ENCODE peak calls at places on chromosome 5, in five cellular contexts. G, B, M, V and R are unnamed samples. For H3K36me3, the result is how much of the 10 kb centered on the place peaks cover.

GRCh38 chr5:144467795-144468194 is 297.1 kb downstream of the KCTD16 start:
- DNase-seq in G (no peak), B (no peak), M (no peak), V (no peak), R (no peak)

GRCh38 chr5:159463590-159464321 is 133.5 kb upstream of the IL12B start:
- DNase-seq in G (no peak), B (no peak), M (no peak), V (no peak), R (no peak)

GRCh38 chr5:445591-445990 is 2.6 kb downstream of the EXOC3 start:
- DNase-seq in G (no peak), B (no peak), M (no peak), V (no peak), R (no peak)

GRCh38 chr5:181149355-181149754 is 2.0 kb downstream of the OR2V2 start:
- DNase-seq in G (no peak), B (no peak), M (no peak), V (no peak), R (no peak)

GRCh38 chr5:109242518-109242917 is 167.3 kb downstream of the PJA2 start:
- DNase-seq in G (no peak), B (no peak), M (no peak), V (no peak), R (no peak)

GRCh38 chr5:92017786-92018185 is 634.7 kb upstream of the ARRDC3 start:
- DNase-seq in G (no peak), B (no peak), M (no peak), V (no peak), R (no peak)

GRCh38 chr5:171157233-171157632 is 151.8 kb upstream of the TLX3 start:
- DNase-seq in G (no peak), B (no peak), M (no peak), V (no peak), R (no peak)

GRCh38 chr5:1007681-1008450 is 736 bp upstream of the NKD2 start:
- DNase-seq in G (peak), B (peak), M (peak), V (no peak), R (peak)

GRCh38 chr5:54619732-54620582 is 102.4 kb downstream of the SNX18 start:
- DNase-seq in G (no peak), B (no peak), M (no peak), V (no peak), R (no peak)

GRCh38 chr5:81552844-81553569 is 159.1 kb upstream of the ACOT12 start:
- DNase-seq in G (no peak), B (no peak), M (no peak), V (no peak), R (no peak)

GRCh38 chr5:113057437-113058052 is 80.9 kb downstream of the DCP2 start:
- DNase-seq in G (no peak), B (no peak), M (no peak), V (no peak), R (no peak)

GRCh38 chr5:107469485-107469884 is 201.3 kb downstream of the EFNA5 start:
- DNase-seq in G (no peak), B (no peak), M (no peak), V (no peak), R (no peak)

GRCh38 chr5:89703799-89704198 is 705.8 kb downstream of the CETN3 start:
- DNase-seq in G (no peak), B (no peak), M (no peak), V (no peak), R (no peak)

GRCh38 chr5:109900453-109900852 is 210.7 kb downstream of the MAN2A1 start:
- DNase-seq in G (no peak), B (no peak), M (no peak), V (no peak), R (no peak)

GRCh38 chr5:33725846-33726245 is 165.9 kb downstream of the ADAMTS12 start:
- DNase-seq in G (no peak), B (no peak), M (no peak), V (no peak), R (no peak)

GRCh38 chr5:74865799-74866652 is at the start of gene FAM169A:
- DNase-seq in G (peak), B (peak), M (peak), V (no peak), R (no peak)

GRCh38 chr5:10266839-10267238 is 16.8 kb downstream of the CCT5 start:
- DNase-seq in G (no peak), B (no peak), M (no peak), V (no peak), R (no peak)

GRCh38 chr5:123937230-123937629 is 425.3 kb downstream of the CSNK1G3 start:
- DNase-seq in G (no peak), B (no peak), M (no peak), V (peak), R (no peak)

GRCh38 chr5:79190235-79190529 is 45.7 kb upstream of the JMY start:
- DNase-seq in G (no peak), B (no peak), M (no peak), V (no peak), R (no peak)

GRCh38 chr5:178940569-178941360 is at the start of gene ZNF454:
- DNase-seq in G (peak), B (peak), M (peak), V (no peak), R (peak)

GRCh38 chr5:172524573-172525021 is 70.3 kb upstream of the SH3PXD2B start:
- DNase-seq in G (no peak), B (no peak), M (peak), V (no peak), R (no peak)

GRCh38 chr5:79495311-79495710 is 18.6 kb downstream of the HOMER1 start:
- DNase-seq in G (no peak), B (no peak), M (no peak), V (no peak), R (no peak)

GRCh38 chr5:79547429-79547822 is 33.5 kb upstream of the HOMER1 start:
- DNase-seq in G (no peak), B (no peak), M (no peak), V (no peak), R (no peak)

GRCh38 chr5:171428849-171429542 is 9.5 kb downstream of the FGF18 start:
- DNase-seq in G (no peak), B (no peak), M (no peak), V (no peak), R (no peak)

GRCh38 chr5:95730730-95731570 is at the start of gene RHOBTB3:
- DNase-seq in G (peak), B (peak), M (peak), V (peak), R (peak)

GRCh38 chr5:95734156-95734555 is 3.0 kb downstream of the RHOBTB3 start:
- DNase-seq in G (no peak), B (no peak), M (no peak), V (no peak), R (no peak)

GRCh38 chr5:95731571-95732554 is 727 bp downstream of the RHOBTB3 start:
- DNase-seq in G (peak), B (peak), M (no peak), V (no peak), R (peak)

GRCh38 chr5:95734916-95735315 is 3.8 kb downstream of the RHOBTB3 start:
- DNase-seq in G (peak), B (no peak), M (no peak), V (no peak), R (no peak)

DNA sequence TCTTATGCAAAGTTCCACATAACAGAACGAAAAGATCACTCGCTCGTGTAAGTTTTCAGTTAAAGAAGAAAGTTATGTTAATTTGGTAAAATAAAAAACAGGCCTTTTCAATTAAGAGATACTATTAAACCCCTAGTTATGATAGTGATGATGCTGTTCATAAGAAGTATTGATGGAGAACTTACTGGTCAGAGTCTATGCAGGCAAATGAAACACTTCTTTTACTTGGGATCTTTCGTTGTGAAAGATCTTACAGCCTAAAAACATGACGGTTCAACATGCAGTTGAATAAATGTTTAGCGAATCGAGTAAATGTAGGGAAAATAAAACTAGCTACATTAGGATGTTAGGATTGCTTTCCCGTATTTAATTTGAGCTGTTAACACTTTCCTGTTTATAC is 2.0 kb downstream of the RHOBTB3 start:
- DNase-seq in G (no peak), B (no peak), M (no peak), V (no peak), R (no peak)
- H3K4me3 ChIP-seq in G (peak), B (peak), M (no peak), V (peak), R (peak)

GRCh38 chr5:59119480-59119879 is 536.6 kb downstream of the RAB3C start:
- DNase-seq in G (no peak), B (no peak), M (no peak), V (no peak), R (no peak)
- TF ChIP-seq EP300 in G (no peak), B (no peak), M (no peak), V (no peak), R (no peak)

GRCh38 chr5:134153657-134154056 is 23.1 kb downstream of the SKP1 start:
- DNase-seq in G (no peak), B (no peak), M (no peak), V (no peak), R (no peak)
- H3K36me3 ChIP-seq in G (under half), B (half or more), M (under half), V (half or more), R (half or more)

DNA sequence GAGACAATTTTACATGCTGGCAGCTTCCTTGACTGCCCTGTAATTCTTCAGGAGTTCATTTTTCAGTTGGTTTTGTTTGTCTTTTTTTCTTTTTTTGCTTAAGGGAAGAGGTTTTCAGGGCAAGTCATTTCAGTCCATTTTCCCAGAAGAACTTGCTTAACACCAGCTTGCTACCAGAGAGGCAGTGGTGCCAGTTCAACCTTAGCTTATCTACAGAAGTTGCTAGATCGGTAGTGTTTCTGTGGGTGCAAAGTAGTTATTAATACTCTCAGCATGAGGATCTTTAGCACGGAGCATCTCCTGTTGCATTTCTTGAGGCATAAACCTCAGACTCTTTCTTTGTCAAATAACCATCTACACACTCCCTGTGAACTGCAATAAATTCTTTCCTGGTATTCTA is 1.1 kb downstream of the SPEF2 start:
- DNase-seq in G (no peak), B (no peak), M (no peak), V (no peak), R (no peak)
- H3K4me3 ChIP-seq in G (peak), B (no peak), M (no peak), V (no peak), R (peak)

GRCh38 chr5:52041843-52042242 is 658.6 kb downstream of the ISL1 start:
- DNase-seq in G (no peak), B (no peak), M (no peak), V (no peak), R (no peak)
- TF ChIP-seq EP300 in G (no peak), B (no peak), M (no peak), V (no peak), R (no peak)

GRCh38 chr5:131400585-131400984 is 136.7 kb downstream of the CDC42SE2 start:
- DNase-seq in G (no peak), B (no peak), M (no peak), V (no peak), R (no peak)
- H3K36me3 ChIP-seq in G (under half), B (under half), M (under half), V (half or more), R (half or more)

DNA sequence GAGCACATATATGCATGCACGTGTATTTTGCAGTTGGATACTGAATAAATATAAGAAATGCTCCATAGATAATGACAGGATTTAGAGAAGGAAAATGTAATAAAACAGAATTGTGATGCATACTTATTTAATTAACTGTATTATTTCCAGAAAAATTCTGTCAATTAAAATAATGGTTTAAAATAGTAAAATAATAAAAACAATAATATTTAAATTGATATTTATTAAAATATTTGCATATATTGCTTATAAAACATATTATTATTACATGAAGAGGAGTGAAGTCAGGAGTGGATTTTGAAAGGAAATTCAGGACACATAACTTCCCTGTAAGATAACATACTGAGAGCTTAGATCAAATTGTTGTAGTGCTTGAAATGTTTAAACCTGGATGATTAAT is 21.4 kb upstream of the EDIL3 start:
- DNase-seq in G (no peak), B (no peak), M (no peak), V (no peak), R (no peak)
- H3K4me3 ChIP-seq in G (no peak), B (no peak), M (no peak), V (no peak), R (no peak)

DNA sequence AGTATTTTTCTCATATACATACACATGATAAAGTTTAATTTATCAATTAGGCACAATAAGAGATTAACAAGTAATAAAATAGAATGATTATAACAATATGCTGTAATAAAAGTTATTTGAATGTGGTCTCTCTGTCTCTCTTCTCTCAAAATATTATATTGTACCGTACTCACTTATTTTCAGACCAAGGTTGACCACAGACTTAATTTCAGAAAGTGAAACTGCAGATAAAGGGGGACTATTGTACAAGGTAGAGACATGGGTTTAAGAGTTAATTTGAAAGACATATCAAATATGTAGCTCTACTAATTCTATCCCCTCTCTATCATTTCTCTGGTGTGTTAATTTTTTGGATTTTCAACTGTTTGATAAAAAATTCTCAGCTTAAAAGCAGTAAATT is 20.0 kb upstream of the C9 start:
- DNase-seq in G (no peak), B (no peak), M (no peak), V (no peak), R (no peak)
- TF ChIP-seq EP300 in G (no peak), B (no peak), M (no peak), V (no peak), R (no peak)

GRCh38 chr5:32598997-32599549 is 13.7 kb downstream of the SUB1 start:
- DNase-seq in G (no peak), B (no peak), M (no peak), V (no peak), R (no peak)

GRCh38 chr5:32595118-32595517 is 9.8 kb downstream of the SUB1 start:
- DNase-seq in G (no peak), B (no peak), M (no peak), V (no peak), R (no peak)

GRCh38 chr5:32600057-32600622 is 14.8 kb downstream of the SUB1 start:
- DNase-seq in G (no peak), B (no peak), M (no peak), V (no peak), R (peak)

GRCh38 chr5:32597046-32597629 is 11.8 kb downstream of the SUB1 start:
- DNase-seq in G (no peak), B (no peak), M (no peak), V (no peak), R (no peak)

GRCh38 chr5:32598270-32598937 is 13.0 kb downstream of the SUB1 start:
- DNase-seq in G (no peak), B (no peak), M (no peak), V (no peak), R (no peak)
- H3K36me3 ChIP-seq in G (under half), B (half or more), M (under half), V (half or more), R (under half)